ENCODE peak calls at places on chromosomes 4 and X, in four cellular contexts. One of them, this sample, is unnamed.

GRCh38 chr4:121706595-121707021 is 9.8 kb upstream of the ANXA5 start:
- DNase-seq in GM12878: no peak
- DNase-seq in K562: no peak
- DNase-seq in H1: no peak
- DNase-seq in this sample: no peak

GRCh38 chr4:14879643-14880042 is 122.6 kb upstream of the CPEB2 start:
- DNase-seq in K562: no peak
- DNase-seq in GM12878: no peak
- DNase-seq in H1: no peak
- DNase-seq in this sample: no peak

GRCh38 chr4:43782391-43782790 is 666.2 kb downstream of the KCTD8 start:
- DNase-seq in K562: no peak
- DNase-seq in H1: no peak
- DNase-seq in GM12878: no peak
- DNase-seq in this sample: no peak

GRCh38 chrX:42131856-42132255 is 208.5 kb upstream of the CASK start:
- DNase-seq in GM12878: no peak
- DNase-seq in H1: no peak
- DNase-seq in K562: no peak
- DNase-seq in this sample: no peak

GRCh38 chr4:139709660-139710059 is 44.0 kb downstream of the MGST2 start:
- DNase-seq in H1: no peak
- DNase-seq in GM12878: no peak
- DNase-seq in K562: no peak
- DNase-seq in this sample: no peak

GRCh38 chr4:109465065-109465464 is 31.4 kb downstream of the SEC24B start:
- DNase-seq in GM12878: no peak
- DNase-seq in K562: no peak
- DNase-seq in H1: no peak
- DNase-seq in this sample: no peak

GRCh38 chr4:175560628-175561027 is 251.4 kb downstream of the GPM6A start:
- DNase-seq in H1: no peak
- DNase-seq in GM12878: no peak
- DNase-seq in K562: no peak
- DNase-seq in this sample: peak

GRCh38 chrX:72169008-72169728 is 12.4 kb upstream of the PIN4 start:
- DNase-seq in GM12878: no peak
- DNase-seq in K562: no peak
- DNase-seq in H1: no peak
- DNase-seq in this sample: no peak

GRCh38 chrX:13180807-13181206 is 136.4 kb upstream of the FAM9C start:
- DNase-seq in GM12878: no peak
- DNase-seq in H1: no peak
- DNase-seq in K562: no peak
- DNase-seq in this sample: no peak

GRCh38 chr4:159267023-159267939 is 164.4 kb downstream of the RAPGEF2 start:
- DNase-seq in K562: no peak
- DNase-seq in H1: no peak
- DNase-seq in GM12878: no peak
- DNase-seq in this sample: peak

GRCh38 chrX:153793291-153793690 is 884 bp downstream of the IDH3G start:
- DNase-seq in GM12878: no peak
- DNase-seq in H1: no peak
- DNase-seq in K562: peak
- DNase-seq in this sample: no peak

GRCh38 chrX:115232933-115233496 is 881 bp downstream of the LRCH2 start:
- DNase-seq in H1: no peak
- DNase-seq in GM12878: no peak
- DNase-seq in K562: no peak
- DNase-seq in this sample: no peak

GRCh38 chrX:47585273-47585672 is 3.0 kb downstream of the TIMP1 start:
- DNase-seq in K562: no peak
- DNase-seq in H1: no peak
- DNase-seq in GM12878: no peak
- DNase-seq in this sample: no peak

GRCh38 chr4:140078366-140078765 is 75.6 kb downstream of the MAML3 start:
- DNase-seq in GM12878: no peak
- DNase-seq in H1: no peak
- DNase-seq in K562: no peak
- DNase-seq in this sample: no peak

GRCh38 chr4:39521253-39521908 is 5.9 kb downstream of the UGDH start:
- DNase-seq in K562: no peak
- DNase-seq in GM12878: no peak
- DNase-seq in H1: no peak
- DNase-seq in this sample: peak

GRCh38 chrX:122582280-122582679 is 601.8 kb upstream of the GRIA3 start:
- DNase-seq in K562: no peak
- DNase-seq in H1: no peak
- DNase-seq in GM12878: no peak
- DNase-seq in this sample: no peak

GRCh38 chr4:7389719-7390118 is 45.0 kb downstream of the PSAPL1 start:
- DNase-seq in GM12878: no peak
- DNase-seq in H1: no peak
- DNase-seq in K562: no peak
- DNase-seq in this sample: peak

GRCh38 chr4:20299515-20299914 is 47.8 kb downstream of the SLIT2 start:
- DNase-seq in GM12878: no peak
- DNase-seq in K562: no peak
- DNase-seq in H1: no peak
- DNase-seq in this sample: peak

GRCh38 chr4:39044947-39045734 is 12.9 kb upstream of the TMEM156 start:
- DNase-seq in K562: peak
- DNase-seq in GM12878: no peak
- DNase-seq in H1: no peak
- DNase-seq in this sample: peak

GRCh38 chrX:134990475-134991473 is at the start of gene SMIM10:
- DNase-seq in K562: peak
- DNase-seq in H1: no peak
- DNase-seq in GM12878: no peak
- DNase-seq in this sample: peak

GRCh38 chr4:25481648-25482047 is 104.6 kb downstream of the ANAPC4 start:
- DNase-seq in K562: no peak
- DNase-seq in GM12878: no peak
- DNase-seq in H1: no peak
- DNase-seq in this sample: no peak

GRCh38 chr4:78560296-78560963 is 8.9 kb downstream of the ANXA3 start:
- DNase-seq in GM12878: no peak
- DNase-seq in K562: no peak
- DNase-seq in H1: no peak
- DNase-seq in this sample: no peak

GRCh38 chr4:139655116-139655515 is 10.5 kb upstream of the MGST2 start:
- DNase-seq in K562: no peak
- DNase-seq in GM12878: no peak
- DNase-seq in H1: no peak
- DNase-seq in this sample: peak

GRCh38 chr4:100417565-100417964 is 100.3 kb downstream of the EMCN start:
- DNase-seq in H1: no peak
- DNase-seq in K562: no peak
- DNase-seq in GM12878: no peak
- DNase-seq in this sample: peak

GRCh38 chr4:83011779-83012630 is 1.4 kb upstream of the LIN54 start:
- DNase-seq in H1: no peak
- DNase-seq in K562: no peak
- DNase-seq in GM12878: no peak
- DNase-seq in this sample: no peak

GRCh38 chrX:30513284-30513683 is 64.3 kb downstream of the TASL start:
- DNase-seq in GM12878: no peak
- DNase-seq in K562: peak
- DNase-seq in H1: no peak
- DNase-seq in this sample: peak

GRCh38 chr4:159201168-159201567 is 98.3 kb downstream of the RAPGEF2 start:
- DNase-seq in K562: no peak
- DNase-seq in GM12878: no peak
- DNase-seq in H1: no peak
- DNase-seq in this sample: no peak

GRCh38 chr4:15575951-15576350 is 79.2 kb downstream of the FBXL5 start:
- DNase-seq in GM12878: no peak
- DNase-seq in K562: no peak
- DNase-seq in H1: no peak
- DNase-seq in this sample: no peak

GRCh38 chr4:91171217-91171616 is 1044.0 kb downstream of the CCSER1 start:
- DNase-seq in GM12878: no peak
- DNase-seq in H1: no peak
- DNase-seq in K562: no peak
- DNase-seq in this sample: no peak

GRCh38 chr4:54498661-54499111 is 159.1 kb upstream of the KIT start:
- DNase-seq in H1: no peak
- DNase-seq in K562: no peak
- DNase-seq in GM12878: no peak
- DNase-seq in this sample: no peak

GRCh38 chrX:151974336-151975227 is at the start of gene GABRE:
- DNase-seq in H1: no peak
- DNase-seq in GM12878: no peak
- DNase-seq in K562: peak
- DNase-seq in this sample: peak

GRCh38 chr4:95466791-95467190 is 82.0 kb downstream of the UNC5C start:
- DNase-seq in K562: no peak
- DNase-seq in H1: no peak
- DNase-seq in GM12878: no peak
- DNase-seq in this sample: no peak

GRCh38 chr4:15665738-15666365 is 10.7 kb upstream of the FBXL5 start:
- DNase-seq in K562: no peak
- DNase-seq in H1: no peak
- DNase-seq in GM12878: no peak
- DNase-seq in this sample: no peak

GRCh38 chr4:8080754-8081065 is 77.9 kb downstream of the ABLIM2 start:
- DNase-seq in GM12878: no peak
- DNase-seq in H1: no peak
- DNase-seq in K562: no peak
- DNase-seq in this sample: no peak

GRCh38 chrX:45851434-45851991 is 650.8 kb upstream of the DIPK2B start:
- DNase-seq in H1: peak
- DNase-seq in GM12878: no peak
- DNase-seq in K562: no peak
- DNase-seq in this sample: peak

GRCh38 chr4:71553605-71554004 is 214.8 kb downstream of the SLC4A4 start:
- DNase-seq in H1: no peak
- DNase-seq in K562: peak
- DNase-seq in GM12878: no peak
- DNase-seq in this sample: peak

DNA sequence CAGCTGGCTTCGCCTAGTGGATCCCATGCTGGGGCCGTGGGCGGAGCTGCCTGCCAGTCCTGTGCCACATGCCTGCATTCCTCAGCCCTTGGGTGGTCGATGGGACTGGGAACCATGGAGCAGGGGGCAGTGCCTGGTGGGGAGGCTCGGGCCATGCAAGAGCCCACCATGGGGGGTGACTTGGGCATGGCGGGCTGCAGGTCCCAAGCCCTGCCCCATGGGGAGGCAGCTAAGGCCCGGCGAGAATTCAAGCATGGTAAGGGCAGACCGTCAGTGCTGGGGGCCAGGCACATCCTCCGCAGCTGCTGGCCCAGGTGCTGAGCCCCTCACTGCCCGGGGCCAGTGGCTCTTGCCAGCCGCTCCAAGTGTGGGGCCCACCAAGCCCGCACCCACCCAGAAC is 262.6 kb downstream of the CENPC start:
- DNase-seq in K562: no peak
- DNase-seq in GM12878: no peak
- DNase-seq in H1: no peak
- DNase-seq in this sample: no peak
- TF ChIP-seq NRF1 in K562: no peak
- TF ChIP-seq NRF1 in GM12878: no peak
- TF ChIP-seq NRF1 in H1: no peak
- TF ChIP-seq NRF1 in this sample: no peak

GRCh38 chr4:67918428-67918827 is 34.6 kb upstream of the TMPRSS11D start:
- DNase-seq in H1: no peak
- DNase-seq in K562: no peak
- DNase-seq in GM12878: no peak
- DNase-seq in this sample: no peak
- TF ChIP-seq NRF1 in H1: no peak
- TF ChIP-seq NRF1 in K562: no peak
- TF ChIP-seq NRF1 in GM12878: no peak
- TF ChIP-seq NRF1 in this sample: no peak

GRCh38 chr4:86443495-86443894 is 83.6 kb upstream of the MAPK10 start:
- DNase-seq in GM12878: no peak
- DNase-seq in H1: no peak
- DNase-seq in K562: no peak
- DNase-seq in this sample: no peak
- TF ChIP-seq NRF1 in GM12878: no peak
- TF ChIP-seq NRF1 in H1: no peak
- TF ChIP-seq NRF1 in K562: no peak
- TF ChIP-seq NRF1 in this sample: no peak

GRCh38 chr4:111722321-111722720 is 422.9 kb upstream of the FAM241A start:
- DNase-seq in K562: no peak
- DNase-seq in GM12878: no peak
- DNase-seq in H1: no peak
- DNase-seq in this sample: no peak

GRCh38 chr4:111712093-111712677 is 433.1 kb upstream of the FAM241A start:
- DNase-seq in K562: no peak
- DNase-seq in GM12878: no peak
- DNase-seq in H1: no peak
- DNase-seq in this sample: no peak

GRCh38 chr4:111718763-111719537 is 426.3 kb upstream of the FAM241A start:
- DNase-seq in K562: no peak
- DNase-seq in GM12878: no peak
- DNase-seq in H1: no peak
- DNase-seq in this sample: no peak

GRCh38 chr4:111717916-111718315 is 427.3 kb upstream of the FAM241A start:
- DNase-seq in K562: no peak
- DNase-seq in GM12878: no peak
- DNase-seq in H1: no peak
- DNase-seq in this sample: no peak
- TF ChIP-seq NRF1 in K562: no peak
- TF ChIP-seq NRF1 in GM12878: no peak
- TF ChIP-seq NRF1 in H1: no peak
- TF ChIP-seq NRF1 in this sample: no peak

DNA sequence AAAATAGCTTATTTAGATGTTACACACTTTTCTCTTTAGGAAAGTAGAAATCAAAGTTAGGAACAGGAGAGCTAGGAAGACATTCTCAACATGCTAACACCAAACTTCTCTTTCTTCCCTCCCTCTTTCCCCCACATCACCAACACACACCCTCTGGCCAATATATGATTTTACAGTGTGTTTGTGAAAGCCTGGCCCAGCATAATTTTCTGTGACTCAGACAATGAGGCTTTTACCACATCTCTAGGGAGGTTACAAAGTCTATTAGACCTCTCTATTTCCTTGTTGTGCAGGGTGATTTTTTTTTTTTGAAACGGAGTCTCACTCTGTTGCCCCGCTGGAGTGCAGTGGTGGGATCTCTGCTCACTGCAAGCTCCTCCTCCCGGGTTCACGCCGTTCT is 189.9 kb downstream of the AASDH start:
- DNase-seq in GM12878: no peak
- DNase-seq in H1: no peak
- DNase-seq in K562: no peak
- DNase-seq in this sample: no peak
- TF ChIP-seq NRF1 in GM12878: no peak
- TF ChIP-seq NRF1 in H1: no peak
- TF ChIP-seq NRF1 in K562: no peak
- TF ChIP-seq NRF1 in this sample: no peak

This sample was measured in SK-N-SH.